ENCODE peak calls at places on chromosome 7, in five cellular contexts. One of them, this sample, is unnamed.

GRCh38 chr7:116177009-116177408 is 33.3 kb upstream of the TES start:
- DNase-seq in Peyer's patch: no peak
- DNase-seq in tibial nerve: no peak
- DNase-seq in kidney: no peak
- DNase-seq in CD8-positive, alpha-beta T cell: no peak
- DNase-seq in this sample: no peak

GRCh38 chr7:152643979-152644559 is 31.9 kb downstream of the XRCC2 start:
- DNase-seq in Peyer's patch: no peak
- DNase-seq in tibial nerve: no peak
- DNase-seq in kidney: no peak
- DNase-seq in CD8-positive, alpha-beta T cell: no peak
- DNase-seq in this sample: no peak

GRCh38 chr7:45645141-45645969 is 71.2 kb downstream of the ADCY1 start:
- DNase-seq in Peyer's patch: no peak
- DNase-seq in tibial nerve: no peak
- DNase-seq in kidney: no peak
- DNase-seq in CD8-positive, alpha-beta T cell: peak; percentile 21
- DNase-seq in this sample: no peak

GRCh38 chr7:134527979-134528371 is 608 bp downstream of the AKR1B10 start:
- DNase-seq in Peyer's patch: no peak
- DNase-seq in tibial nerve: peak; percentile 33
- DNase-seq in kidney: no peak
- DNase-seq in CD8-positive, alpha-beta T cell: no peak
- DNase-seq in this sample: no peak

GRCh38 chr7:105648561-105649401 is 67.5 kb upstream of the EFCAB10 start:
- DNase-seq in Peyer's patch: no peak
- DNase-seq in tibial nerve: no peak
- DNase-seq in kidney: no peak
- DNase-seq in CD8-positive, alpha-beta T cell: no peak
- DNase-seq in this sample: no peak

GRCh38 chr7:47931788-47932425 is 16.4 kb downstream of the PKD1L1 start:
- DNase-seq in Peyer's patch: no peak
- DNase-seq in tibial nerve: no peak
- DNase-seq in kidney: no peak
- DNase-seq in CD8-positive, alpha-beta T cell: no peak
- DNase-seq in this sample: no peak

GRCh38 chr7:7266257-7266656 is 83.9 kb downstream of the C1GALT1 start:
- DNase-seq in Peyer's patch: peak; percentile 52
- DNase-seq in tibial nerve: no peak
- DNase-seq in kidney: no peak
- DNase-seq in CD8-positive, alpha-beta T cell: no peak
- DNase-seq in this sample: no peak

GRCh38 chr7:112290065-112290464 is 83.6 kb downstream of the ZNF277 start:
- DNase-seq in Peyer's patch: no peak
- DNase-seq in tibial nerve: no peak
- DNase-seq in kidney: no peak
- DNase-seq in CD8-positive, alpha-beta T cell: no peak
- DNase-seq in this sample: no peak

GRCh38 chr7:18614841-18615240 is 119.3 kb downstream of the HDAC9 start:
- DNase-seq in Peyer's patch: no peak
- DNase-seq in tibial nerve: no peak
- DNase-seq in kidney: no peak
- DNase-seq in CD8-positive, alpha-beta T cell: no peak
- DNase-seq in this sample: no peak

GRCh38 chr7:131188367-131189339 is 139.0 kb upstream of the MKLN1 start:
- DNase-seq in Peyer's patch: no peak
- DNase-seq in tibial nerve: peak; percentile 30
- DNase-seq in kidney: no peak
- DNase-seq in CD8-positive, alpha-beta T cell: peak; percentile 62
- DNase-seq in this sample: peak; percentile 53

GRCh38 chr7:85823379-85823778 is 636.5 kb upstream of the SEMA3D start:
- DNase-seq in Peyer's patch: no peak
- DNase-seq in tibial nerve: no peak
- DNase-seq in kidney: no peak
- DNase-seq in CD8-positive, alpha-beta T cell: no peak
- DNase-seq in this sample: no peak

GRCh38 chr7:102291056-102291915 is 4.6 kb downstream of the SH2B2 start:
- DNase-seq in Peyer's patch: peak; percentile 65
- DNase-seq in tibial nerve: no peak
- DNase-seq in kidney: no peak
- DNase-seq in CD8-positive, alpha-beta T cell: no peak
- DNase-seq in this sample: peak; percentile 45

GRCh38 chr7:46680147-46680546 is 759.1 kb upstream of the IGFBP3 start:
- DNase-seq in Peyer's patch: no peak
- DNase-seq in tibial nerve: no peak
- DNase-seq in kidney: no peak
- DNase-seq in CD8-positive, alpha-beta T cell: no peak
- DNase-seq in this sample: no peak

GRCh38 chr7:1439373-1440363 is 19.6 kb downstream of the MICALL2 start:
- DNase-seq in Peyer's patch: no peak
- DNase-seq in tibial nerve: no peak
- DNase-seq in kidney: no peak
- DNase-seq in CD8-positive, alpha-beta T cell: no peak
- DNase-seq in this sample: no peak

GRCh38 chr7:42691030-42691639 is 220.7 kb downstream of the C7orf25 start:
- DNase-seq in Peyer's patch: no peak
- DNase-seq in tibial nerve: peak; percentile 20
- DNase-seq in kidney: no peak
- DNase-seq in CD8-positive, alpha-beta T cell: no peak
- DNase-seq in this sample: no peak

GRCh38 chr7:147571436-147572180 is 1019.0 kb upstream of the C7orf33 start:
- DNase-seq in Peyer's patch: no peak
- DNase-seq in tibial nerve: no peak
- DNase-seq in kidney: no peak
- DNase-seq in CD8-positive, alpha-beta T cell: no peak
- DNase-seq in this sample: no peak

GRCh38 chr7:28060371-28060950 is 120.1 kb downstream of the JAZF1 start:
- DNase-seq in Peyer's patch: no peak
- DNase-seq in tibial nerve: no peak
- DNase-seq in kidney: no peak
- DNase-seq in CD8-positive, alpha-beta T cell: no peak
- DNase-seq in this sample: no peak

GRCh38 chr7:137755846-137756685 is 90.7 kb downstream of the DGKI start:
- DNase-seq in Peyer's patch: no peak
- DNase-seq in tibial nerve: no peak
- DNase-seq in kidney: no peak
- DNase-seq in CD8-positive, alpha-beta T cell: no peak
- DNase-seq in this sample: no peak

GRCh38 chr7:51070163-51070562 is 246.4 kb downstream of the COBL start:
- DNase-seq in Peyer's patch: no peak
- DNase-seq in tibial nerve: no peak
- DNase-seq in kidney: no peak
- DNase-seq in CD8-positive, alpha-beta T cell: no peak
- DNase-seq in this sample: no peak

GRCh38 chr7:116966606-116967005 is 13.3 kb downstream of the ST7 start:
- DNase-seq in Peyer's patch: no peak
- DNase-seq in tibial nerve: no peak
- DNase-seq in kidney: no peak
- DNase-seq in CD8-positive, alpha-beta T cell: no peak
- DNase-seq in this sample: no peak

GRCh38 chr7:100692578-100692961 is 1.5 kb downstream of the GIGYF1 start:
- DNase-seq in Peyer's patch: no peak
- DNase-seq in tibial nerve: no peak
- DNase-seq in kidney: peak; percentile 37
- DNase-seq in CD8-positive, alpha-beta T cell: no peak
- DNase-seq in this sample: no peak

GRCh38 chr7:116552616-116553015 is 27.8 kb downstream of the CAV1 start:
- DNase-seq in Peyer's patch: no peak
- DNase-seq in tibial nerve: no peak
- DNase-seq in kidney: no peak
- DNase-seq in CD8-positive, alpha-beta T cell: no peak
- DNase-seq in this sample: no peak

GRCh38 chr7:106808967-106809635 is 56.0 kb upstream of the PIK3CG start:
- DNase-seq in Peyer's patch: no peak
- DNase-seq in tibial nerve: no peak
- DNase-seq in kidney: no peak
- DNase-seq in CD8-positive, alpha-beta T cell: no peak
- DNase-seq in this sample: no peak

DNA sequence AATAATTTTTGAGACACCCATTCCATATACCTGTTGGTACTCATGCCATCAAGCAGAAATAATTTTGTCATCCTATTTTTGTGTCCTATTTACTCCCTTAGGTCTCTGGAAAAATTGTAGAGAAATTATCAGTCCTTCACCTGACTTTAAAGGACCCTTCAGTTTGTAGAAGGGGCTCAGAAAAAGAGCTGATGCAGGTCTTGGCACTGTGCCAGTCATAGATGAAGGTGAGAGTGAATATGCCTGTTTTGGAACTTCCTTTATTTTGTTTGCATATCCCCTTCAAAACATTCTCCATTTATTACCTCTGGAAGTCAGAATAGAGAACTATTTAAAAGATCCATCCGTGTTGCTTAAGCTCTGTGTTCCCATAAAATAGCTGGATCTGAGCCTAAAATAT is 321.0 kb upstream of the TPK1 start:
- DNase-seq in Peyer's patch: no peak
- DNase-seq in tibial nerve: no peak
- DNase-seq in kidney: no peak
- DNase-seq in CD8-positive, alpha-beta T cell: no peak
- DNase-seq in this sample: no peak
- H3K9me3 ChIP-seq in Peyer's patch: no peaks in the 10 kb centered on the region
- H3K9me3 ChIP-seq in tibial nerve: no peaks in the 10 kb centered on the region
- H3K9me3 ChIP-seq in kidney: no peaks in the 10 kb centered on the region
- H3K9me3 ChIP-seq in CD8-positive, alpha-beta T cell: no peaks in the 10 kb centered on the region
- H3K9me3 ChIP-seq in this sample: no peaks in the 10 kb centered on the region

GRCh38 chr7:126702242-126703016 is 550.3 kb downstream of the GRM8 start:
- DNase-seq in Peyer's patch: no peak
- DNase-seq in tibial nerve: no peak
- DNase-seq in kidney: no peak
- DNase-seq in CD8-positive, alpha-beta T cell: no peak
- DNase-seq in this sample: no peak
- H3K9me3 ChIP-seq in Peyer's patch: no peaks in the 10 kb centered on the region
- H3K9me3 ChIP-seq in tibial nerve: peaks cover 2% of the 10 kb centered on the region
- H3K9me3 ChIP-seq in kidney: no peaks in the 10 kb centered on the region
- H3K9me3 ChIP-seq in CD8-positive, alpha-beta T cell: no peaks in the 10 kb centered on the region
- H3K9me3 ChIP-seq in this sample: no peaks in the 10 kb centered on the region

DNA sequence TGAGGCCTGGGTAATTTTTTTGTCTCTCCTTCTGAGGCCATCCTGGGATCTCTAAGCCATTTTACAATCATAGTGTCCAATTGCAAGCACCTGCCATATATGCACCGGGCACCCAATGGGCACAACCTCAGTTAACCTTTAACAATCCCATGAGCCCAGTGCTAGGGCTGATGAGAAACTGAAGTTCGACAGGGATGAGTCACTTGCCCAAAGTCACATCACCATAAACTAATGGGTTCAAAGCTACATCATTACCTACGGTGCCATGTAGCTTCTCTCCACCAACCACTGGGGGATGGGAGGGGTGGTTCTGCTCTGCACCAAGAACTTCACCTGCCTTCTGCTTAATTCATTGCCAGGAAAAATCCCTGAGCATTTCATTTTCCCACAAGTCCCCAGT is 95.8 kb upstream of the ZNF716 start:
- DNase-seq in Peyer's patch: no peak
- DNase-seq in tibial nerve: no peak
- DNase-seq in kidney: no peak
- DNase-seq in CD8-positive, alpha-beta T cell: no peak
- DNase-seq in this sample: no peak
- H3K9me3 ChIP-seq in Peyer's patch: no peaks in the 10 kb centered on the region
- H3K9me3 ChIP-seq in tibial nerve: peaks cover 50% of the 10 kb centered on the region
- H3K9me3 ChIP-seq in kidney: no peaks in the 10 kb centered on the region
- H3K9me3 ChIP-seq in CD8-positive, alpha-beta T cell: no peaks in the 10 kb centered on the region
- H3K9me3 ChIP-seq in this sample: no peaks in the 10 kb centered on the region

GRCh38 chr7:15440482-15440881 is 121.3 kb downstream of the AGMO start:
- DNase-seq in Peyer's patch: no peak
- DNase-seq in tibial nerve: no peak
- DNase-seq in kidney: no peak
- DNase-seq in CD8-positive, alpha-beta T cell: no peak
- DNase-seq in this sample: no peak
- H3K9me3 ChIP-seq in Peyer's patch: no peaks in the 10 kb centered on the region
- H3K9me3 ChIP-seq in tibial nerve: no peaks in the 10 kb centered on the region
- H3K9me3 ChIP-seq in kidney: no peaks in the 10 kb centered on the region
- H3K9me3 ChIP-seq in CD8-positive, alpha-beta T cell: no peaks in the 10 kb centered on the region
- H3K9me3 ChIP-seq in this sample: no peaks in the 10 kb centered on the region

GRCh38 chr7:157951300-157952049 is 614.7 kb downstream of the DNAJB6 start:
- DNase-seq in Peyer's patch: no peak
- DNase-seq in tibial nerve: no peak
- DNase-seq in kidney: no peak
- DNase-seq in CD8-positive, alpha-beta T cell: no peak
- DNase-seq in this sample: no peak

GRCh38 chr7:157954901-157955300 is 618.1 kb downstream of the DNAJB6 start:
- DNase-seq in Peyer's patch: no peak
- DNase-seq in tibial nerve: no peak
- DNase-seq in kidney: no peak
- DNase-seq in CD8-positive, alpha-beta T cell: no peak
- DNase-seq in this sample: no peak

GRCh38 chr7:157952841-157953645 is 616.2 kb downstream of the DNAJB6 start:
- DNase-seq in Peyer's patch: no peak
- DNase-seq in tibial nerve: no peak
- DNase-seq in kidney: no peak
- DNase-seq in CD8-positive, alpha-beta T cell: no peak
- DNase-seq in this sample: no peak

GRCh38 chr7:157949711-157950110 is 612.9 kb downstream of the DNAJB6 start:
- DNase-seq in Peyer's patch: no peak
- DNase-seq in tibial nerve: no peak
- DNase-seq in kidney: peak; percentile 1
- DNase-seq in CD8-positive, alpha-beta T cell: no peak
- DNase-seq in this sample: no peak

DNA sequence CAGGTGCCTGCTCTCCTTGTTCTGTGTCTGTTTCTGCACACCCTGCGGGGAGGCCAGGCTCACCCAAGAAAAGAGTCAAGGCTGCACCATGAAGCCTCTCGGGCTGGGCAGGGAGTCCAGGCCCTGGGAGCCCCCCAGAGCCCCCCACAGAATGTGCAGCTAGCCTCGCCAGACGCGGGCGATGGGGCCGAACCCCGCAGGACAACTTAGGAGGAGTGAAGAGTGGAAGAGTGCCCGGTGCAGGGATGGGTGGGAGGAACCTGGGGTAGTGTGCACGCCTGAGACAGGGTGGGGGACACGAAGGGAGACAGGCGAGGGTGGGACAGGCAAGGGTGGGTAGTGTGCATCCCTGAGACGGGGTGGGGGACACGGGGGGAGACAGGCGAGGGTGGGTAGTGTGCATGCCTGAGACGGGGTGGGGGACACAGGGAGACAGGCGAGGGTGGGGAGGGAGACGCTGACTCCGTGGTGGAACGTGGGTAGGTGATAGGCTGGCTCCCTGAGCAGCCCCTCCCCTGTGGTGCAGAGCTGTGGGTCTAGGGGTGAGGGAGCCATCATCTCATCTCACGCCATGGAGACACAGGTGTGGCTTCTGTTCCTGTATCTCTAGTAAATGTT is 615.4 kb downstream of the DNAJB6 start:
- DNase-seq in Peyer's patch: no peak
- DNase-seq in tibial nerve: no peak
- DNase-seq in kidney: no peak
- DNase-seq in CD8-positive, alpha-beta T cell: no peak
- DNase-seq in this sample: no peak
- H3K9me3 ChIP-seq in Peyer's patch: no peaks in the 10 kb centered on the region
- H3K9me3 ChIP-seq in tibial nerve: peaks cover 46% of the 10 kb centered on the region
- H3K9me3 ChIP-seq in kidney: peaks cover 3% of the 10 kb centered on the region
- H3K9me3 ChIP-seq in CD8-positive, alpha-beta T cell: no peaks in the 10 kb centered on the region
- H3K9me3 ChIP-seq in this sample: no peaks in the 10 kb centered on the region

DNA sequence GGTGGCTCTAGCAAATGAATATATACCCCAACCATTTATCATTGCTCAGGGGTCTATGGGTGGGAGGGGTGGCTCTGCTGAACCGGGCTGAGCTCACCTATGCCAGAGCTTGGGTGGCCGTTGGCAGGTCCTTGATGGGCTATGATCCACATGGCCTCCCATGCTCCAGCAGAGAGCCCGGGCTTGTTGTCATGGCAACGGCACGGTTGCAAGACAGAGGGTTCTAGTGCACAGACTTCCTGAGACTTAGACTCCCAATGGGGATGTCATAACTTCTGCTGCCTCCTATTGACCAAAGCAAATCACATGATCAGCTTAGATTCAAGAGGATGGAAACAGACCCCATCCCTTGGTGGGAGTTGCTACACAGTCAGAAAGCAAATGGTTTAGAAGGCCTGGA is 36.4 kb upstream of the CARD11 start:
- DNase-seq in Peyer's patch: no peak
- DNase-seq in tibial nerve: no peak
- DNase-seq in kidney: no peak
- DNase-seq in CD8-positive, alpha-beta T cell: no peak
- DNase-seq in this sample: no peak
- H3K9me3 ChIP-seq in Peyer's patch: no peaks in the 10 kb centered on the region
- H3K9me3 ChIP-seq in tibial nerve: peaks cover 71% of the 10 kb centered on the region
- H3K9me3 ChIP-seq in kidney: peaks cover 5% of the 10 kb centered on the region
- H3K9me3 ChIP-seq in CD8-positive, alpha-beta T cell: no peaks in the 10 kb centered on the region
- H3K9me3 ChIP-seq in this sample: no peaks in the 10 kb centered on the region

This sample was measured in naive thymus-derived CD4-positive, alpha-beta T cell.